ENCODE peak calls at places on chromosomes 6 and 20, in five cellular contexts. One of them, this sample, is unnamed.
A peak's percentile ranks its signal among the peaks of the same experiment; 100 is the strongest.

GRCh38 chr6:148868314-148868713 is 121.5 kb downstream of the UST start:
- DNase-seq in right cardiac atrium: no peak
- DNase-seq in activated naive CD4-positive, alpha-beta T cell: no peak
- DNase-seq in Caki2: no peak
- DNase-seq in T-helper 9 cell: no peak
- DNase-seq in this sample: peak; percentile 39

GRCh38 chr6:44023586-44024454 is 103.4 kb downstream of the MRPL14 start:
- DNase-seq in T-helper 9 cell: no peak
- DNase-seq in right cardiac atrium: peak; percentile 19
- DNase-seq in Caki2: no peak
- DNase-seq in activated naive CD4-positive, alpha-beta T cell: no peak
- DNase-seq in this sample: no peak

GRCh38 chr6:68575765-68576439 is 59.2 kb upstream of the ADGRB3 start:
- DNase-seq in Caki2: peak; percentile 72
- DNase-seq in activated naive CD4-positive, alpha-beta T cell: no peak
- DNase-seq in T-helper 9 cell: no peak
- DNase-seq in right cardiac atrium: no peak
- DNase-seq in this sample: no peak

GRCh38 chr6:148044261-148044731 is 298.3 kb upstream of the SASH1 start:
- DNase-seq in Caki2: no peak
- DNase-seq in right cardiac atrium: no peak
- DNase-seq in activated naive CD4-positive, alpha-beta T cell: no peak
- DNase-seq in T-helper 9 cell: no peak
- DNase-seq in this sample: peak; percentile 9

GRCh38 chr6:122620902-122621301 is 10.7 kb downstream of the PKIB start:
- DNase-seq in T-helper 9 cell: no peak
- DNase-seq in Caki2: peak; percentile 14
- DNase-seq in right cardiac atrium: no peak
- DNase-seq in activated naive CD4-positive, alpha-beta T cell: no peak
- DNase-seq in this sample: no peak

GRCh38 chr6:9131616-9132015 is 696.3 kb upstream of the SLC35B3 start:
- DNase-seq in right cardiac atrium: no peak
- DNase-seq in Caki2: no peak
- DNase-seq in T-helper 9 cell: no peak
- DNase-seq in activated naive CD4-positive, alpha-beta T cell: no peak
- DNase-seq in this sample: no peak

GRCh38 chr6:36241728-36242127 is 28.1 kb upstream of the PNPLA1 start:
- DNase-seq in activated naive CD4-positive, alpha-beta T cell: no peak
- DNase-seq in Caki2: no peak
- DNase-seq in right cardiac atrium: no peak
- DNase-seq in T-helper 9 cell: no peak
- DNase-seq in this sample: no peak

GRCh38 chr6:65170273-65170672 is 536.8 kb downstream of the EYS start:
- DNase-seq in Caki2: no peak
- DNase-seq in activated naive CD4-positive, alpha-beta T cell: no peak
- DNase-seq in T-helper 9 cell: no peak
- DNase-seq in right cardiac atrium: no peak
- DNase-seq in this sample: peak; percentile 5

GRCh38 chr6:70310063-70310694 is 7.3 kb upstream of the COL9A1 start:
- DNase-seq in T-helper 9 cell: no peak
- DNase-seq in right cardiac atrium: no peak
- DNase-seq in activated naive CD4-positive, alpha-beta T cell: no peak
- DNase-seq in Caki2: peak; percentile 26
- DNase-seq in this sample: no peak

GRCh38 chr6:12008366-12009179 is 3.5 kb upstream of the HIVEP1 start:
- DNase-seq in activated naive CD4-positive, alpha-beta T cell: peak; percentile 58
- DNase-seq in Caki2: peak; percentile 88
- DNase-seq in T-helper 9 cell: peak; percentile 77
- DNase-seq in right cardiac atrium: peak; percentile 97
- DNase-seq in this sample: peak; percentile 87

GRCh38 chr6:1094306-1094705 is 217.6 kb upstream of the FOXQ1 start:
- DNase-seq in right cardiac atrium: no peak
- DNase-seq in T-helper 9 cell: no peak
- DNase-seq in Caki2: no peak
- DNase-seq in activated naive CD4-positive, alpha-beta T cell: no peak
- DNase-seq in this sample: peak; percentile 59

GRCh38 chr6:5126214-5126613 is 41.1 kb downstream of the PPP1R3G start:
- DNase-seq in right cardiac atrium: no peak
- DNase-seq in activated naive CD4-positive, alpha-beta T cell: no peak
- DNase-seq in T-helper 9 cell: no peak
- DNase-seq in Caki2: peak; percentile 53
- DNase-seq in this sample: peak; percentile 33

GRCh38 chr20:48106428-48106827 is 321.1 kb upstream of the SULF2 start:
- DNase-seq in right cardiac atrium: no peak
- DNase-seq in T-helper 9 cell: no peak
- DNase-seq in Caki2: no peak
- DNase-seq in activated naive CD4-positive, alpha-beta T cell: no peak
- DNase-seq in this sample: no peak

GRCh38 chr6:118249680-118250079 is 298.4 kb upstream of the PLN start:
- DNase-seq in activated naive CD4-positive, alpha-beta T cell: no peak
- DNase-seq in right cardiac atrium: no peak
- DNase-seq in Caki2: no peak
- DNase-seq in T-helper 9 cell: no peak
- DNase-seq in this sample: no peak

GRCh38 chr6:86477510-86478166 is 459.7 kb upstream of the HTR1E start:
- DNase-seq in right cardiac atrium: no peak
- DNase-seq in T-helper 9 cell: no peak
- DNase-seq in activated naive CD4-positive, alpha-beta T cell: no peak
- DNase-seq in Caki2: no peak
- DNase-seq in this sample: no peak

GRCh38 chr20:44990425-44990824 is 24.1 kb downstream of the STK4 start:
- DNase-seq in Caki2: no peak
- DNase-seq in right cardiac atrium: no peak
- DNase-seq in activated naive CD4-positive, alpha-beta T cell: no peak
- DNase-seq in T-helper 9 cell: no peak
- DNase-seq in this sample: no peak

GRCh38 chr6:47970826-47971225 is 140.2 kb downstream of the PTCHD4 start:
- DNase-seq in right cardiac atrium: no peak
- DNase-seq in activated naive CD4-positive, alpha-beta T cell: no peak
- DNase-seq in T-helper 9 cell: no peak
- DNase-seq in Caki2: no peak
- DNase-seq in this sample: no peak

GRCh38 chr6:165872311-165872710 is 209.3 kb upstream of the PDE10A start:
- DNase-seq in T-helper 9 cell: no peak
- DNase-seq in right cardiac atrium: peak; percentile 21
- DNase-seq in Caki2: no peak
- DNase-seq in activated naive CD4-positive, alpha-beta T cell: no peak
- DNase-seq in this sample: no peak

GRCh38 chr6:7098974-7099373 is 8.8 kb upstream of the RREB1 start:
- DNase-seq in T-helper 9 cell: no peak
- DNase-seq in Caki2: no peak
- DNase-seq in right cardiac atrium: no peak
- DNase-seq in activated naive CD4-positive, alpha-beta T cell: no peak
- DNase-seq in this sample: no peak